ENCODE peak calls at places on chromosome 12, in eight cellular contexts. G is frontal cortex; I is NCI-H774; B is Peyer's patch; S is cerebellum; E is stimulated activated naive CD4-positive, alpha-beta T cell treated with Interleukin-2 at 50 U/mL for 16 hours; Q is fibroblast of the aortic adventitia; A is nephron progenitor cell. N is an unnamed sample.

GRCh38 chr12:12799163-12799920 is 13.8 kb upstream of the DDX47 start:
- DNase-seq in G (no peak), I (no peak), B (no peak), S (no peak), E (no peak), Q (no peak), A (no peak), N (no peak)

GRCh38 chr12:51174501-51174900 is 1.6 kb upstream of the TFCP2 start:
- DNase-seq in G (no peak), I (no peak), B (no peak), S (no peak), E (no peak), Q (no peak), A (no peak), N (no peak)

GRCh38 chr12:26014085-26014484 is 55.6 kb downstream of the RASSF8 start:
- DNase-seq in G (no peak), I (no peak), B (no peak), S (no peak), E (no peak), Q (no peak), A (no peak), N (no peak)

GRCh38 chr12:89840162-89840922 is 131.7 kb upstream of the ATP2B1 start:
- DNase-seq in G (no peak), I (no peak), B (no peak), S (no peak), E (no peak), Q (peak; percentile 39), A (no peak), N (no peak)

GRCh38 chr12:101459642-101460346 is 15.3 kb upstream of the SPIC start:
- DNase-seq in G (no peak), I (peak; percentile 46), B (peak; percentile 60), S (no peak), E (no peak), Q (peak; percentile 21), A (no peak), N (no peak)

GRCh38 chr12:76586764-76587395 is 27.3 kb upstream of the OSBPL8 start:
- DNase-seq in G (no peak), I (no peak), B (peak; percentile 55), S (peak; percentile 2), E (peak; percentile 8), Q (peak; percentile 80), A (peak; percentile 5), N (peak; percentile 6)

GRCh38 chr12:84070311-84070710 is 842.3 kb downstream of the SLC6A15 start:
- DNase-seq in G (no peak), I (no peak), B (no peak), S (no peak), E (no peak), Q (peak; percentile 85), A (no peak), N (no peak)

GRCh38 chr12:101536069-101536674 is 58.6 kb upstream of the MYBPC1 start:
- DNase-seq in G (no peak), I (no peak), B (no peak), S (no peak), E (no peak), Q (no peak), A (no peak), N (no peak)

GRCh38 chr12:27639265-27639664 is 57.0 kb upstream of the REP15 start:
- DNase-seq in G (no peak), I (no peak), B (no peak), S (no peak), E (no peak), Q (no peak), A (no peak), N (no peak)

GRCh38 chr12:53701518-53702264 is 25.6 kb downstream of the CALCOCO1 start:
- DNase-seq in G (peak; percentile 61), I (peak; percentile 69), B (peak; percentile 91), S (peak; percentile 85), E (peak; percentile 65), Q (peak; percentile 81), A (peak; percentile 87), N (peak; percentile 34)

GRCh38 chr12:46374286-46374685 is 1.7 kb upstream of the SLC38A2 start:
- DNase-seq in G (no peak), I (no peak), B (no peak), S (no peak), E (no peak), Q (no peak), A (no peak), N (no peak)

GRCh38 chr12:104478396-104479140 is 21.8 kb downstream of the CHST11 start:
- DNase-seq in G (no peak), I (no peak), B (peak; percentile 77), S (no peak), E (no peak), Q (no peak), A (no peak), N (no peak)

GRCh38 chr12:132148368-132149045 is 4.2 kb downstream of the NOC4L start:
- DNase-seq in G (no peak), I (no peak), B (no peak), S (no peak), E (no peak), Q (no peak), A (no peak), N (no peak)

GRCh38 chr12:116898675-116899074 is 12.1 kb upstream of the FBXW8 start:
- DNase-seq in G (no peak), I (no peak), B (no peak), S (no peak), E (no peak), Q (no peak), A (no peak), N (no peak)

GRCh38 chr12:131351319-131352028 is 359.4 kb upstream of the SFSWAP start:
- DNase-seq in G (no peak), I (no peak), B (no peak), S (no peak), E (no peak), Q (no peak), A (no peak), N (no peak)

GRCh38 chr12:122820838-122821271 is 14.4 kb upstream of the HIP1R start:
- DNase-seq in G (no peak), I (no peak), B (peak; percentile 51), S (no peak), E (no peak), Q (no peak), A (no peak), N (no peak)